ENCODE peak calls at places on chromosome 11, in seven cellular contexts. C is HCT116, B is T47D, X is SK-N-SH, Q is GM12878, G is HepG2, Z is H1. N is an unnamed sample.

GRCh38 chr11:64743591-64744543 is at the start of gene RASGRP2:
- DNase-seq in C (no peak), B (peak), X (peak), Q (no peak), G (peak), Z (peak), N (peak)

GRCh38 chr11:134459246-134460043 is 47.4 kb upstream of the B3GAT1 start:
- DNase-seq in C (no peak), B (no peak), X (no peak), Q (no peak), G (no peak), Z (no peak), N (no peak)

GRCh38 chr11:64744544-64745218 is 739 bp upstream of the RASGRP2 start:
- DNase-seq in C (no peak), B (no peak), X (peak), Q (no peak), G (no peak), Z (peak), N (peak)

GRCh38 chr11:118211006-118211405 is 13.8 kb downstream of the JAML start:
- DNase-seq in C (no peak), B (no peak), X (no peak), Q (no peak), G (no peak), Z (peak), N (no peak)

GRCh38 chr11:48036011-48036410 is 55.7 kb downstream of the PTPRJ start:
- DNase-seq in C (no peak), B (no peak), X (no peak), Q (no peak), G (no peak), Z (no peak), N (no peak)

GRCh38 chr11:16758382-16759024 is 20.1 kb downstream of the C11orf58 start:
- DNase-seq in C (no peak), B (no peak), X (no peak), Q (no peak), G (no peak), Z (no peak), N (no peak)

GRCh38 chr11:68053117-68053516 is 14.3 kb downstream of the TCIRG1 start:
- DNase-seq in C (no peak), B (no peak), X (no peak), Q (no peak), G (no peak), Z (no peak), N (no peak)

GRCh38 chr11:20451568-20451967 is 64.1 kb downstream of the PRMT3 start:
- DNase-seq in C (no peak), B (no peak), X (no peak), Q (no peak), G (no peak), Z (no peak), N (no peak)

GRCh38 chr11:7643323-7643722 is 30.0 kb downstream of the CYB5R2 start:
- DNase-seq in C (no peak), B (no peak), X (no peak), Q (no peak), G (no peak), Z (no peak), N (no peak)

GRCh38 chr11:112248216-112248615 is 12.4 kb downstream of the PLET1 start:
- DNase-seq in C (no peak), B (no peak), X (no peak), Q (no peak), G (no peak), Z (no peak), N (no peak)

GRCh38 chr11:28794405-28794804 is 686.2 kb downstream of the METTL15 start:
- DNase-seq in C (no peak), B (no peak), X (no peak), Q (no peak), G (no peak), Z (no peak), N (no peak)

DNA sequence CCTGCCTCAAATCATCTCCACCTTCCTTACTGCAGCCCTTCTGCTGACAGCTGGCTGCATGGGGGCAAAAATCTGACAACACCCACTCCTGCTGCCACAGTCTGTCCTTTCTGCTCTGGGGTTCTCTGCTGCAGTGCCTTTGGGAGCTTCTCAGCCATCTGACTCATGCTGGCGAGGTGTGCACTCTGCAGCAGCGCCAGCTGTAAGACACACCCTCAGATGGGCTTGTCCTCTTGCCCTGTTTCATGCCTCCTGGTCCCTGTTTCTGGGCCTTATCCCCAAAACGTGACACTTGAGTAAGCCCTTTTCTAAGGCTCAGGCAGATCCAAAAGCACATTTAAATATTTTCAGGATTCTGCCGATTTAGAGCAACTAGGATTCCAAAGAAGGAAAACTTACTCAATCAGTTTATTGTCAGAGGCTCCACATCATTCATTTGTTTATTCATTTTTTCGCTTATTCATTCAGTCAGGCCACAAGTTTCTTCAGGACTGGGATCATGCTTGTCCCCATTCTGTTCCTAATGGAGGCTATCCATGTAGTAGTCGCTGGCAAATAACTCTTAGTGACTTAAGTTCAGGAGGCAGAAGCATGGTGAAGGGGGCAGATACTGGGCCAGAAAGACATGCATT is 60.2 kb downstream of the SMIM38 start:
- DNase-seq in C (no peak), B (no peak), X (no peak), Q (no peak), G (no peak), Z (no peak), N (no peak)
- TF ChIP-seq JUND in C (no peak), B (no peak), X (no peak), Q (no peak), G (no peak), Z (no peak), N (no peak)

GRCh38 chr11:119342023-119342300 is 1.3 kb upstream of the C1QTNF5 start:
- DNase-seq in C (no peak), B (no peak), X (no peak), Q (no peak), G (no peak), Z (no peak), N (no peak)

GRCh38 chr11:119338946-119339580 is 1.6 kb downstream of the C1QTNF5 start:
- DNase-seq in C (no peak), B (no peak), X (no peak), Q (no peak), G (no peak), Z (peak), N (no peak)

GRCh38 chr11:119341222-119342022 is 739 bp upstream of the C1QTNF5 start:
- DNase-seq in C (no peak), B (no peak), X (no peak), Q (no peak), G (no peak), Z (no peak), N (no peak)

GRCh38 chr11:119339581-119340334 is 925 bp downstream of the C1QTNF5 start:
- DNase-seq in C (no peak), B (peak), X (peak), Q (no peak), G (peak), Z (peak), N (peak)

DNA sequence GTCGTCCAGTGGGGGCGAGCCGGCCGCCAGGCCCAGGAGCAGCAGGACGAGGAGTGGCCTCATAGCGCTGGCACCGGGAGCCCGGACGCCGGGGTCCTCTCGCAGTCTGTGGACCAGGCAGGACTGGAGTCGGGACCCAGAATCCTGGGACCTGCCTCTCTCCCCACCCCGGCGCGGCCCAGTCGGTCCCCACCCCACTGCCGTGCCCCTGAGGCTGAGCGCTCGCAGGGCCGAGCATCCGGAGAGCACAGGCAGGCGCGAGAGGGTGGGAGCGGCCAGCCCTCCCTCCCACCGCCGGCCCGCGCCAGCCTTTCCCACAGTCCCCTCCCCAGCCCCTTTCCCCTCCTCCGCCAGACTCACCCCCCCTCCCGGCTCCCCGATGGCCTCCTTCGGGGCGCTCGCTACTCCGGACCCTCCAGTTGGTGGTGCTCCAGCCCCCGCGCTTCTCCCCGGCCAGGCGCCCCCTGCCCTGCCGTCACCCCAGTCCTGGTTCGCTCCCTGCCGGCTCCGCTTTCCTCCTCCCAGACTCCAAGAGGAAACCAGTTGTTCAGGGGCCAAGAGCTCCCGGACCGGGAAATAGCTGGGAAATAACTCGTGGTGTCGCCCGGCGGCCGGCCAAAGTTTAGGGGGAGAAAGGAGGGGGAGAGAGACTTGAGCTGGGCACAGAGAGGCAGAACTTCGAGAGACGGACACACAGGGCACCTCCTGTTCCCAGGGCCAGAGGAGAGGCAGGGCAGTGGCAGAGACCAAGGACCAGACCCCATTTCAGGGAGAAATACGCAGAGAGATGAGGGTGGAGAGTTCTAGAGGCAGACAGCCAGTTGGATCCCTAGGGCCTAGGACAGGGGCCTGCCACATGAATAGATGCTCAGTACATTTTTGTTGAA is at the start of gene C1QTNF5:
- DNase-seq in C (no peak), B (no peak), X (peak), Q (no peak), G (no peak), Z (peak), N (peak)
- TF ChIP-seq JUND in C (no peak), B (no peak), X (no peak), Q (no peak), G (no peak), Z (no peak), N (no peak)

GRCh38 chr11:110761994-110762393 is 49.8 kb upstream of the ARHGAP20 start:
- DNase-seq in C (no peak), B (no peak), X (peak), Q (no peak), G (no peak), Z (no peak), N (no peak)

GRCh38 chr11:110761131-110761530 is 48.9 kb upstream of the ARHGAP20 start:
- DNase-seq in C (no peak), B (no peak), X (no peak), Q (no peak), G (no peak), Z (no peak), N (no peak)

GRCh38 chr11:110763249-110764011 is 51.2 kb upstream of the ARHGAP20 start:
- DNase-seq in C (no peak), B (peak), X (no peak), Q (no peak), G (peak), Z (no peak), N (no peak)

GRCh38 chr11:110764485-110764884 is 52.2 kb upstream of the ARHGAP20 start:
- DNase-seq in C (no peak), B (no peak), X (no peak), Q (no peak), G (no peak), Z (no peak), N (no peak)

GRCh38 chr11:110762596-110762995 is 50.4 kb upstream of the ARHGAP20 start:
- DNase-seq in C (no peak), B (no peak), X (no peak), Q (no peak), G (no peak), Z (no peak), N (no peak)
- TF ChIP-seq JUND in C (no peak), B (no peak), X (no peak), Q (no peak), G (no peak), Z (no peak), N (no peak)

DNA sequence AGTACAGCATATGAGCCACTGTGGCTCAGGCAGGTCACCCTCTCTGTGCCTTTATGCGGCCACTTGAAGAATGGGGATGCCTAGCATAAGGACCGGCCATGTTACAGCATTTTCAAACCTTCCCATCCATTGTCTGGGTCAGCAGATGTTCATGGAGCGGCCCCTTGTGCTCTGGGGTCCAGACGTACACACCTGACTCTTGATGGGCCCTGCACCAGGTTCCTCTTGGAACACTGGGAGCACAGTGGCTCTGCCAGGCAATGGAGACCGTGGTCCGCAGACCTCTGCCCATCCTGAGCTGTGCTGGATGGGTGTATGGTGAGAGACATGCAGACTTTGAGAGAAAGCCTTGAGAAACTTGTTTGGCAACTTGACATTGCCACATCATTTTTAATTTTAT is 9.8 kb downstream of the PRDM11 start:
- DNase-seq in C (no peak), B (no peak), X (no peak), Q (no peak), G (no peak), Z (no peak), N (no peak)
- TF ChIP-seq JUND in C (no peak), B (no peak), X (no peak), Q (no peak), G (no peak), Z (no peak), N (no peak)

GRCh38 chr11:95154514-95154913 is 64.9 kb downstream of the ENDOD1 start:
- DNase-seq in C (peak), B (peak), X (peak), Q (no peak), G (peak), Z (peak), N (peak)
- TF ChIP-seq JUND in C (no peak), B (no peak), X (no peak), Q (no peak), G (no peak), Z (no peak), N (no peak)

DNA sequence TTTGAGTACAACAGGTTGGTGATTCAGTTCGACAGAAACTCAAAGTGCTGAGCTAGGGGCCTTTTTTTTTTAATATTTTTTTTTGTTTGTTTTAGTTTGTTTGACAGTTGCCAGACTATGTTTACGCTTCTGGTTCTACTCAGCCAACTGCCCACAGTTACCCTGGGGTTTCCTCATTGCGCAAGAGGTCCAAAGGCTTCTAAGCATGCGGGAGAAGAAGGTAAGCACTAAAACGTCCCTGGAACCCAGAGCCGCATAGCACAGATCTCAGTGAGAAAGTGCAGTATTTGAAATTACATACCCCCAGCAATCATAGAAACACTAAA is 649 bp downstream of the PRRG4 start:
- DNase-seq in C (no peak), B (peak), X (no peak), Q (no peak), G (peak), Z (no peak), N (no peak)
- TF ChIP-seq JUND in C (no peak), B (no peak), X (no peak), Q (no peak), G (no peak), Z (no peak), N (no peak)

DNA sequence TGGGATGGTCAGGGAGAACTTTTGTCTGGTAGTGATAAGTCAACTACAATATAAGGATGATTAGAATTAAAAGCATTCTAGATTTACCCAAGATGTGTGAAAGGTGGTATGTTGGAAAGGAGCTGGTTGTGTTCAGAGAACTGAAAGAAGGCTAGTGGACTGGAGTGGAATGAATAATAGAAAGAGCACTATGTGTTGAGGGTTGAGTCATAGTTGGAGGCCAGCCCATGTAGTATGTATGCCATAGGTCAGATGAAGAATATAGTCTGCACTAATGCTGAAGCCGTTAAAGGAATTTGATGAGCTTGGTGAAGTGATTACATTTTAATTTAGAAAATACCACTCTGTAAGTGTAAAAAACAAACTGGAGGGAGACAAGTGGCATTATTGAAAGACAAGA is 514.1 kb downstream of the CNTN5 start:
- DNase-seq in C (no peak), B (no peak), X (no peak), Q (no peak), G (no peak), Z (no peak), N (no peak)
- TF ChIP-seq JUND in C (no peak), B (no peak), X (no peak), Q (no peak), G (no peak), Z (no peak), N (no peak)